ENCODE peak calls at places on chromosome 11, in four cellular contexts. One of them, this sample, is unnamed. For H3K9me3, the result is how much of the 10 kb centered on the place peaks cover.

GRCh38 chr11:120281161-120281795 is 41.3 kb downstream of the POU2F3 start:
- DNase-seq in effector memory CD4-positive, alpha-beta T cell: no peak
- DNase-seq in SK-N-SH: no peak
- DNase-seq in uterus: peak
- DNase-seq in this sample: peak

GRCh38 chr11:120511116-120511803 is at the start of gene GRIK4:
- DNase-seq in uterus: peak
- DNase-seq in effector memory CD4-positive, alpha-beta T cell: peak
- DNase-seq in SK-N-SH: peak
- DNase-seq in this sample: peak

GRCh38 chr11:131893103-131893502 is 522.7 kb downstream of the NTM start:
- DNase-seq in uterus: no peak
- DNase-seq in effector memory CD4-positive, alpha-beta T cell: no peak
- DNase-seq in SK-N-SH: no peak
- DNase-seq in this sample: no peak

GRCh38 chr11:110317516-110317932 is 21.1 kb upstream of the RDX start:
- DNase-seq in uterus: no peak
- DNase-seq in SK-N-SH: peak
- DNase-seq in effector memory CD4-positive, alpha-beta T cell: no peak
- DNase-seq in this sample: no peak

GRCh38 chr11:130672911-130673310 is 224.5 kb downstream of the ADAMTS15 start:
- DNase-seq in effector memory CD4-positive, alpha-beta T cell: no peak
- DNase-seq in SK-N-SH: no peak
- DNase-seq in uterus: no peak
- DNase-seq in this sample: no peak

GRCh38 chr11:48055292-48056132 is 75.2 kb downstream of the PTPRJ start:
- DNase-seq in SK-N-SH: no peak
- DNase-seq in uterus: no peak
- DNase-seq in effector memory CD4-positive, alpha-beta T cell: peak
- DNase-seq in this sample: no peak

GRCh38 chr11:76849376-76849775 is 11.3 kb upstream of the ACER3 start:
- DNase-seq in effector memory CD4-positive, alpha-beta T cell: no peak
- DNase-seq in uterus: no peak
- DNase-seq in SK-N-SH: peak
- DNase-seq in this sample: no peak

GRCh38 chr11:16223558-16223957 is 132.8 kb downstream of the SOX6 start:
- DNase-seq in effector memory CD4-positive, alpha-beta T cell: no peak
- DNase-seq in uterus: no peak
- DNase-seq in SK-N-SH: no peak
- DNase-seq in this sample: no peak

GRCh38 chr11:99098751-99099150 is 78.0 kb downstream of the CNTN5 start:
- DNase-seq in uterus: no peak
- DNase-seq in effector memory CD4-positive, alpha-beta T cell: no peak
- DNase-seq in SK-N-SH: no peak
- DNase-seq in this sample: no peak

GRCh38 chr11:36631704-36632287 is 33.8 kb upstream of the RAG2 start:
- DNase-seq in uterus: no peak
- DNase-seq in SK-N-SH: no peak
- DNase-seq in effector memory CD4-positive, alpha-beta T cell: no peak
- DNase-seq in this sample: no peak

GRCh38 chr11:109849946-109850345 is 243.2 kb upstream of the ZC3H12C start:
- DNase-seq in SK-N-SH: no peak
- DNase-seq in uterus: no peak
- DNase-seq in effector memory CD4-positive, alpha-beta T cell: no peak
- DNase-seq in this sample: no peak

GRCh38 chr11:123742778-123743177 is 1.3 kb upstream of the ZNF202 start:
- DNase-seq in uterus: no peak
- DNase-seq in effector memory CD4-positive, alpha-beta T cell: no peak
- DNase-seq in SK-N-SH: no peak
- DNase-seq in this sample: no peak

GRCh38 chr11:11311169-11311568 is 41.9 kb downstream of the CSNK2A3 start:
- DNase-seq in effector memory CD4-positive, alpha-beta T cell: no peak
- DNase-seq in uterus: no peak
- DNase-seq in SK-N-SH: no peak
- DNase-seq in this sample: no peak

GRCh38 chr11:10930961-10931760 is 73.3 kb upstream of the ZBED5 start:
- DNase-seq in SK-N-SH: peak
- DNase-seq in uterus: peak
- DNase-seq in effector memory CD4-positive, alpha-beta T cell: peak
- DNase-seq in this sample: peak

GRCh38 chr11:123116486-123116885 is 54.5 kb upstream of the HSPA8 start:
- DNase-seq in uterus: no peak
- DNase-seq in effector memory CD4-positive, alpha-beta T cell: no peak
- DNase-seq in SK-N-SH: no peak
- DNase-seq in this sample: no peak

GRCh38 chr11:127994736-127995135 is 592.6 kb downstream of the ETS1 start:
- DNase-seq in uterus: no peak
- DNase-seq in effector memory CD4-positive, alpha-beta T cell: no peak
- DNase-seq in SK-N-SH: no peak
- DNase-seq in this sample: no peak

GRCh38 chr11:6395470-6396060 is 5.3 kb downstream of the SMPD1 start:
- DNase-seq in effector memory CD4-positive, alpha-beta T cell: no peak
- DNase-seq in uterus: no peak
- DNase-seq in SK-N-SH: no peak
- DNase-seq in this sample: no peak

GRCh38 chr11:33160147-33160546 is 1.1 kb downstream of the CSTF3 start:
- DNase-seq in SK-N-SH: peak
- DNase-seq in effector memory CD4-positive, alpha-beta T cell: no peak
- DNase-seq in uterus: no peak
- DNase-seq in this sample: no peak

GRCh38 chr11:61516675-61517516 is 8.3 kb downstream of the LRRC10B start:
- DNase-seq in uterus: peak
- DNase-seq in SK-N-SH: peak
- DNase-seq in effector memory CD4-positive, alpha-beta T cell: peak
- DNase-seq in this sample: no peak

GRCh38 chr11:121318848-121319834 is 26.6 kb downstream of the SC5D start:
- DNase-seq in uterus: no peak
- DNase-seq in SK-N-SH: peak
- DNase-seq in effector memory CD4-positive, alpha-beta T cell: peak
- DNase-seq in this sample: no peak

GRCh38 chr11:1565173-1565903 is 6.7 kb downstream of the DUSP8 start:
- DNase-seq in SK-N-SH: no peak
- DNase-seq in uterus: no peak
- DNase-seq in effector memory CD4-positive, alpha-beta T cell: no peak
- DNase-seq in this sample: no peak

GRCh38 chr11:68052137-68052873 is 13.5 kb downstream of the TCIRG1 start:
- DNase-seq in uterus: no peak
- DNase-seq in SK-N-SH: no peak
- DNase-seq in effector memory CD4-positive, alpha-beta T cell: no peak
- DNase-seq in this sample: no peak

GRCh38 chr11:119371778-119372182 is 9.7 kb downstream of the USP2 start:
- DNase-seq in SK-N-SH: peak
- DNase-seq in uterus: no peak
- DNase-seq in effector memory CD4-positive, alpha-beta T cell: no peak
- DNase-seq in this sample: no peak

GRCh38 chr11:46718155-46719019 is 626 bp upstream of the F2 start:
- DNase-seq in effector memory CD4-positive, alpha-beta T cell: no peak
- DNase-seq in SK-N-SH: no peak
- DNase-seq in uterus: no peak
- DNase-seq in this sample: no peak

GRCh38 chr11:32154275-32154674 is 63.4 kb downstream of the RCN1 start:
- DNase-seq in effector memory CD4-positive, alpha-beta T cell: no peak
- DNase-seq in uterus: no peak
- DNase-seq in SK-N-SH: no peak
- DNase-seq in this sample: no peak

GRCh38 chr11:102237096-102237735 is 80.1 kb upstream of the BIRC3 start:
- DNase-seq in effector memory CD4-positive, alpha-beta T cell: no peak
- DNase-seq in uterus: no peak
- DNase-seq in SK-N-SH: no peak
- DNase-seq in this sample: no peak

GRCh38 chr11:78226684-78227680 is 38.3 kb downstream of the USP35 start:
- DNase-seq in uterus: no peak
- DNase-seq in effector memory CD4-positive, alpha-beta T cell: no peak
- DNase-seq in SK-N-SH: no peak
- DNase-seq in this sample: no peak

GRCh38 chr11:69640995-69641581 is at the start of gene CCND1:
- DNase-seq in uterus: no peak
- DNase-seq in effector memory CD4-positive, alpha-beta T cell: no peak
- DNase-seq in SK-N-SH: peak
- DNase-seq in this sample: peak

GRCh38 chr11:102576350-102576749 is 45.8 kb upstream of the MMP7 start:
- DNase-seq in SK-N-SH: no peak
- DNase-seq in uterus: no peak
- DNase-seq in effector memory CD4-positive, alpha-beta T cell: no peak
- DNase-seq in this sample: no peak

GRCh38 chr11:76291576-76292526 is 85.5 kb upstream of the WNT11 start:
- DNase-seq in uterus: no peak
- DNase-seq in SK-N-SH: no peak
- DNase-seq in effector memory CD4-positive, alpha-beta T cell: no peak
- DNase-seq in this sample: no peak

GRCh38 chr11:34601609-34602008 is 19.3 kb upstream of the EHF start:
- DNase-seq in effector memory CD4-positive, alpha-beta T cell: no peak
- DNase-seq in uterus: no peak
- DNase-seq in SK-N-SH: no peak
- DNase-seq in this sample: no peak

GRCh38 chr11:60316317-60316716 is 10.7 kb upstream of the MS4A6E start:
- DNase-seq in SK-N-SH: no peak
- DNase-seq in effector memory CD4-positive, alpha-beta T cell: no peak
- DNase-seq in uterus: no peak
- DNase-seq in this sample: no peak
- H3K9me3 ChIP-seq in SK-N-SH: under half
- H3K9me3 ChIP-seq in effector memory CD4-positive, alpha-beta T cell: under half
- H3K9me3 ChIP-seq in uterus: under half
- H3K9me3 ChIP-seq in this sample: under half

GRCh38 chr11:117814204-117814765 is 10.3 kb downstream of the FXYD2 start:
- DNase-seq in uterus: no peak
- DNase-seq in effector memory CD4-positive, alpha-beta T cell: no peak
- DNase-seq in SK-N-SH: no peak
- DNase-seq in this sample: no peak
- H3K9me3 ChIP-seq in uterus: under half
- H3K9me3 ChIP-seq in effector memory CD4-positive, alpha-beta T cell: under half
- H3K9me3 ChIP-seq in SK-N-SH: under half
- H3K9me3 ChIP-seq in this sample: under half

DNA sequence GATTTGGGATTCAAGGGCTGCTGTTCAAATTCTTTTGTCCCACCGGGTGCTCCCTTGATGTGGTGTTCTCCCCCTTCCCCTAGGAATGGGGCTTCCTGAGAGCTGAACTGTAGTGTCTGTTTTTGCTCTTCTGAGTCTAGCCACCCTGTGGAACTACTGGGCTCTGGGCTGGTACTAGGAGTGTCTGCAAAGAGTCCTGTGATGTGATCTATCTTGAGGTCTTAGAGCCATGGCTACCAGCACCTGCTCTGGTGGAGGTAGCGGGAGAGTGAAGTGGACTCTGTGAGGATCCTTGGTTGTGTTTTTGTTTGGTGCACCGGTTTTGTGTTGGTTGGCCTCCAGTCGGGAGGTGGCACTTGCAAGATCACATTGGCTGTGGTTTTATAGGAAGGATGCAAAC is 46.2 kb downstream of the OR2AT4 start:
- DNase-seq in uterus: no peak
- DNase-seq in SK-N-SH: no peak
- DNase-seq in effector memory CD4-positive, alpha-beta T cell: no peak
- DNase-seq in this sample: no peak
- H3K9me3 ChIP-seq in uterus: under half
- H3K9me3 ChIP-seq in SK-N-SH: under half
- H3K9me3 ChIP-seq in effector memory CD4-positive, alpha-beta T cell: under half
- H3K9me3 ChIP-seq in this sample: under half

DNA sequence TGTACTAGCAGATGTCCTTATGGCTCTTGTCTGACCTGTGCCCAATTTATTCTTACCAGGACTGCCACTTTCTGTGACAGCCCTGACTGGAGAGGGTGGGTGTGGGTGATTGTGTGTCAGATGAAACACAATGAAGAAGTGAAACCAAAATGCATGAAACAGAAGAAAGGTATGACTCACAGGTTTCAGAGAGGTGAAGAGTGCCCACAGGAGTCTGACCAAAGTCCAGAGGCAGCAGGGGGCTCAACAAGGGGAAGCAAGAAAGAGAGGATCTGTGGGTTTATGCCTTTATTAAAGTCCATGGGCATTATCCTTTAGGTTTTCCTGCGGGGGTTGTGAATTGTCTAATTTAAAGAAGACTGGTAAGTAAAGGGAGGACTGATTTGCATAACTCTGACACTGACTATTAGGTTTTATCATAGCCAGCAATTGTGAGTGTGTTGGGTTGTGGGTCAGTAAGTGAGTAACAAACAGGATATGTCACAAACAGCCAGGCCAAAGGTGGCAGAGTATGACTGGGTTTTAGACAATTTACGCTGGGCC is 3.9 kb upstream of the OR4C6 start:
- DNase-seq in effector memory CD4-positive, alpha-beta T cell: no peak
- DNase-seq in uterus: no peak
- DNase-seq in SK-N-SH: no peak
- DNase-seq in this sample: no peak
- H3K9me3 ChIP-seq in effector memory CD4-positive, alpha-beta T cell: under half
- H3K9me3 ChIP-seq in uterus: under half
- H3K9me3 ChIP-seq in SK-N-SH: under half
- H3K9me3 ChIP-seq in this sample: under half

DNA sequence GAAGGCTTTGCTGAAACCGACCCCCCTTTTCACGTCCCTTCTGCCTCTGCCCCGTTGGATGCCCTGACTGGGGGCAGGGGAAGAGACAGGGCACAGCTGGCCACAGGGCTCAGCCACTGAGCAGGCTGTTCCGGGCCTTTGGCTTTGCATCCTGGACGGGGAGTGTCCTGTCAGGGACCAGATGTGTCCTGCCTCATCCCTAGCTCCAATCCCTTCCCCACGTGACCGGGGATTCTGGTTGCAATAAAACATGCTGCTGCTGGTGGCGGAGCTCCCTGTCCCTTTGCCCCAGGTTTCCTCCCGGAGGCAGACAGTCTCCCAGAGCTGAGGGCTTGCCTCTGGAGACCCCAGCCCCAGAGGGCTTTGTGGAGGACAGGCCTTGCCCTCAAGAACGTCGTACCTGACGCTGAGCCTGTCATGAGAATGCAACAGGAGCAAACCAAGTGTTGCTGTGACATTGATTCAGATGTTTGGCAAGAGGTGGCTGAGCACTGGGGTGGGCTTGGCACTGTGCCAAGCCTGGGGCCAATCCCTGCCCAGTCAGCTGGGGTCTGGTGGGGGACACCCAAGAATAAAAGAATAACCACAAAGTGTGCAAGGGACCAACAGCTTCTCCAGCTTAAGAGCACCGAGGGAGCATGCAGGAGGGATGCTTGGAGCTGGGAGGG is 7.3 kb downstream of the CDC42EP2 start:
- DNase-seq in effector memory CD4-positive, alpha-beta T cell: no peak
- DNase-seq in SK-N-SH: peak
- DNase-seq in uterus: peak
- DNase-seq in this sample: no peak
- H3K9me3 ChIP-seq in effector memory CD4-positive, alpha-beta T cell: under half
- H3K9me3 ChIP-seq in SK-N-SH: under half
- H3K9me3 ChIP-seq in uterus: under half
- H3K9me3 ChIP-seq in this sample: under half

DNA sequence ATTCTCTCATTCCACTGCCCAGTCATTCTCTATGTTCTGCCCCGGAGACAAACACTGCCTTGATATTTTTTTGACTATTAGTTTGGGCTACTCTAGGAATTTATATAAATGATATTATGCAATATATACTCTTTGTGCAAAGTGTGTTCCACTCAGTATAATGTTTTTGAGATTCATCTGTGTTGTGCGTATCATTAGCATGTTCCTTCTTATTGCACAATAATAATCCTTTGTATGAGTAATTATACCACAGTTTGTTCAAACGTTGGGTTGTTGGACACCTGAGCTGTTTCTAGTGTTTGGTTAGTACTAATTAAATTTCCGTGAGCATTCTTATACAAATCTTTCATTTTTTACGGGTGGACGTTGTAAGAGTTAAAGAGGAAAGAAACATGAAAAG is 390.6 kb downstream of the GUCY1A2 start:
- DNase-seq in uterus: no peak
- DNase-seq in effector memory CD4-positive, alpha-beta T cell: no peak
- DNase-seq in SK-N-SH: no peak
- DNase-seq in this sample: no peak
- H3K9me3 ChIP-seq in uterus: under half
- H3K9me3 ChIP-seq in effector memory CD4-positive, alpha-beta T cell: under half
- H3K9me3 ChIP-seq in SK-N-SH: under half
- H3K9me3 ChIP-seq in this sample: under half

This sample was measured in left ventricle myocardium inferior.